ENCODE peak calls at places on chromosomes 3 and 15, in four cellular contexts. One of them, this sample, is unnamed.

GRCh38 chr3:170425491-170426239 is 7.0 kb downstream of the CLDN11 start:
- DNase-seq in Right ventricle myocardium superior: no peak
- DNase-seq in cardiac muscle cell: no peak
- DNase-seq in memory B cell: no peak
- DNase-seq in this sample: peak; percentile 34

GRCh38 chr3:15356186-15356585 is 23.8 kb upstream of the SH3BP5 start:
- DNase-seq in cardiac muscle cell: no peak
- DNase-seq in Right ventricle myocardium superior: no peak
- DNase-seq in memory B cell: no peak
- DNase-seq in this sample: no peak

GRCh38 chr3:111277226-111277625 is 205.6 kb downstream of the NECTIN3 start:
- DNase-seq in cardiac muscle cell: peak; percentile 38
- DNase-seq in Right ventricle myocardium superior: no peak
- DNase-seq in memory B cell: no peak
- DNase-seq in this sample: no peak

GRCh38 chr15:78061963-78062427 is 15.5 kb downstream of the TBC1D2B start:
- DNase-seq in memory B cell: no peak
- DNase-seq in cardiac muscle cell: peak; percentile 63
- DNase-seq in Right ventricle myocardium superior: no peak
- DNase-seq in this sample: peak; percentile 70

GRCh38 chr3:54653456-54654195 is 274.2 kb downstream of the LRTM1 start:
- DNase-seq in cardiac muscle cell: no peak
- DNase-seq in memory B cell: no peak
- DNase-seq in Right ventricle myocardium superior: no peak
- DNase-seq in this sample: no peak

GRCh38 chr15:68631621-68632051 is 52.8 kb downstream of the CORO2B start:
- DNase-seq in memory B cell: peak; percentile 41
- DNase-seq in cardiac muscle cell: no peak
- DNase-seq in Right ventricle myocardium superior: no peak
- DNase-seq in this sample: no peak

GRCh38 chr3:77186728-77187127 is 146.8 kb downstream of the ROBO2 start:
- DNase-seq in Right ventricle myocardium superior: no peak
- DNase-seq in cardiac muscle cell: no peak
- DNase-seq in memory B cell: no peak
- DNase-seq in this sample: no peak

GRCh38 chr3:151315846-151316245 is 774 bp downstream of the GPR87 start:
- DNase-seq in cardiac muscle cell: no peak
- DNase-seq in memory B cell: no peak
- DNase-seq in Right ventricle myocardium superior: no peak
- DNase-seq in this sample: no peak

GRCh38 chr15:77818484-77819270 is 186.0 kb upstream of the LINGO1 start:
- DNase-seq in memory B cell: no peak
- DNase-seq in cardiac muscle cell: peak; percentile 19
- DNase-seq in Right ventricle myocardium superior: no peak
- DNase-seq in this sample: no peak

GRCh38 chr3:159174715-159175390 is 373.0 kb downstream of the MFSD1 start:
- DNase-seq in Right ventricle myocardium superior: no peak
- DNase-seq in cardiac muscle cell: no peak
- DNase-seq in memory B cell: no peak
- DNase-seq in this sample: no peak

GRCh38 chr3:58271901-58272501 is 34.0 kb upstream of the RPP14 start:
- DNase-seq in memory B cell: no peak
- DNase-seq in Right ventricle myocardium superior: no peak
- DNase-seq in cardiac muscle cell: no peak
- DNase-seq in this sample: no peak

GRCh38 chr3:164533275-164533674 is 545.0 kb downstream of the SI start:
- DNase-seq in memory B cell: no peak
- DNase-seq in Right ventricle myocardium superior: no peak
- DNase-seq in cardiac muscle cell: no peak
- DNase-seq in this sample: no peak

This sample was measured in DND-41.